ENCODE peak calls at places on chromosome 2, in six cellular contexts. M, H, I, Q, K and L are unnamed samples. For H3K4me1, the result is how much of the 10 kb centered on the place peaks cover.

GRCh38 chr2:48519608-48520007 is 10.3 kb upstream of the STON1 start:
- DNase-seq in H (no peak), Q (no peak), K (no peak), M (no peak), I (no peak), L (no peak)

GRCh38 chr2:152825834-152826233 is 107.4 kb downstream of the ARL6IP6 start:
- DNase-seq in M (no peak), H (no peak), I (no peak), K (peak), Q (no peak), L (no peak)

GRCh38 chr2:159124441-159124911 is 156.0 kb downstream of the TANC1 start:
- DNase-seq in K (peak), I (no peak), H (peak), M (no peak), Q (no peak), L (no peak)

GRCh38 chr2:11329759-11330158 is 14.7 kb downstream of the ROCK2 start:
- DNase-seq in I (no peak), K (peak), M (no peak), Q (no peak), H (no peak), L (no peak)

GRCh38 chr2:38180754-38181153 is 104.8 kb upstream of the CYP1B1 start:
- DNase-seq in K (no peak), H (no peak), I (no peak), M (no peak), Q (no peak), L (no peak)

GRCh38 chr2:53182609-53183008 is 585.0 kb upstream of the CHAC2 start:
- DNase-seq in K (no peak), Q (no peak), M (no peak), I (no peak), H (no peak), L (no peak)

GRCh38 chr2:203706403-203706802 is at the start of gene CD28:
- DNase-seq in M (no peak), H (no peak), I (peak), K (no peak), Q (peak), L (peak)

GRCh38 chr2:146527166-146527565 is 1317.7 kb upstream of the ACVR2A start:
- DNase-seq in Q (no peak), K (peak), I (no peak), H (no peak), M (no peak), L (no peak)

GRCh38 chr2:86298411-86299390 is 38.7 kb downstream of the REEP1 start:
- DNase-seq in M (no peak), H (peak), I (no peak), K (no peak), Q (no peak), L (no peak)

GRCh38 chr2:29014811-29015414 is 33.8 kb downstream of the TOGARAM2 start:
- DNase-seq in M (no peak), K (peak), Q (no peak), H (no peak), I (no peak), L (peak)

GRCh38 chr2:56347881-56348280 is 164.1 kb downstream of the CCDC85A start:
- DNase-seq in K (no peak), H (no peak), M (no peak), Q (no peak), I (no peak), L (no peak)

GRCh38 chr2:109196081-109196875 is 67.3 kb downstream of the SH3RF3 start:
- DNase-seq in Q (peak), I (no peak), H (no peak), K (no peak), M (no peak), L (no peak)

GRCh38 chr2:120314656-120315366 is 31.1 kb upstream of the INHBB start:
- DNase-seq in K (no peak), H (no peak), Q (no peak), I (no peak), M (peak), L (no peak)

GRCh38 chr2:23592061-23592685 is 207.2 kb downstream of the KLHL29 start:
- DNase-seq in Q (no peak), K (no peak), H (no peak), I (no peak), M (no peak), L (no peak)

GRCh38 chr2:162244559-162245031 is 1.4 kb upstream of the FAP start:
- DNase-seq in M (peak), H (no peak), I (no peak), Q (no peak), K (peak), L (no peak)

GRCh38 chr2:239817011-239817490 is 208.1 kb downstream of the NDUFA10 start:
- DNase-seq in Q (no peak), I (no peak), K (no peak), H (no peak), M (no peak), L (no peak)

GRCh38 chr2:8407332-8407731 is 274.5 kb upstream of the ID2 start:
- DNase-seq in M (no peak), H (no peak), Q (no peak), I (no peak), K (no peak), L (no peak)

GRCh38 chr2:8412586-8412985 is 269.3 kb upstream of the ID2 start:
- DNase-seq in K (no peak), I (no peak), M (no peak), H (no peak), Q (no peak), L (no peak)

GRCh38 chr2:8412082-8412481 is 269.8 kb upstream of the ID2 start:
- DNase-seq in I (no peak), M (no peak), H (peak), K (no peak), Q (no peak), L (no peak)

GRCh38 chr2:8408560-8409460 is 273.0 kb upstream of the ID2 start:
- DNase-seq in K (no peak), Q (no peak), I (peak), M (no peak), H (no peak), L (peak)

GRCh38 chr2:8409461-8410260 is 272.2 kb upstream of the ID2 start:
- DNase-seq in H (no peak), M (no peak), Q (no peak), K (peak), I (no peak), L (no peak)
- H3K4me1 ChIP-seq in H (under half), M (under half), Q (under half), K (under half), I (under half), L (under half)

DNA sequence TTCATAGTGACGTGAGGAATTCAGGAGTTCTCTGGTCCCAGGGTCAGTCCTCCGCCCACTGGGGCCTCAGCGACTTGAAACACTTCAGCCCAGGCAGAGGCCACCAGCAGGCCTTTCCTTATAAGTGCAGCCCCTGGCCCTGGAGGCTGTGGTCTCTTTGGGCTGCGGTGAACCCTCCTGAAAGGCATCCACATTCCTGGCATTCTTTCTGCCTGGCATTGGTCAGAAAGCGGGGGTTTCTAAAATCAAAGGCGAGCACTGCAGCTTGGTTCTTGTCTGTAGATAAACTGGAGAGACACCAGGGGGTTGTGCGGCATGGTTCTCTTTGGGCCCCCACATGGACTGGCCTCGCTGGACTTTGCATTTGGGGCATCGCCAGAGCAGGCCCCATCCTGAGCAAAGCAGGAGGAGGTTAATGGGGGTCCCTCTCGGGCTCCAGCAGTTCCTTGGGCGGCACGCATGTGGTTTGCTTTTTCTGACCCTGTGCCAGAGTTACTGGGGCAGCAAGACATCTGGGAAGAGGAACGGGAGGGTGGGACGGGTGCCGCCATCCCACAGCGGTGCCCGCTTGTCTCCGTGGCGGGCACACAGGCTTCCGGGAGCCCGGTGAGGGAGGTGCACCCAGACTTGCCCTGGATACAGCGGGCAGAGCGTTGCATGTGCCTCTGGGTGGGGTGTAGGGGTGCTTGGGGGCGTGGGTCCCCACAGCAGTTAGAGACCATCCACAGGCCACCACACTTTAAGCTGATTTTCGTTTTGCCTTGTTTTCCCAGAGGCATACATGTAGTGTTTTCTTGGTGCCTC is 44.9 kb downstream of the SH3BP4 start:
- DNase-seq in H (peak), M (peak), K (peak), I (no peak), Q (peak), L (no peak)
- H3K4me1 ChIP-seq in H (half or more), M (under half), K (half or more), I (under half), Q (under half), L (under half)

GRCh38 chr2:174338155-174338495 is 3.4 kb downstream of the SP9 start:
- DNase-seq in H (no peak), K (no peak), I (no peak), M (no peak), Q (no peak), L (no peak)

GRCh38 chr2:174334781-174335604 is at the start of gene SP9:
- DNase-seq in K (peak), I (peak), M (no peak), H (peak), Q (peak), L (no peak)

GRCh38 chr2:174337337-174338154 is 2.8 kb downstream of the SP9 start:
- DNase-seq in I (peak), M (no peak), K (no peak), H (no peak), Q (peak), L (no peak)

GRCh38 chr2:174335605-174336402 is 1.1 kb downstream of the SP9 start:
- DNase-seq in I (no peak), H (no peak), M (no peak), Q (peak), K (no peak), L (no peak)

DNA sequence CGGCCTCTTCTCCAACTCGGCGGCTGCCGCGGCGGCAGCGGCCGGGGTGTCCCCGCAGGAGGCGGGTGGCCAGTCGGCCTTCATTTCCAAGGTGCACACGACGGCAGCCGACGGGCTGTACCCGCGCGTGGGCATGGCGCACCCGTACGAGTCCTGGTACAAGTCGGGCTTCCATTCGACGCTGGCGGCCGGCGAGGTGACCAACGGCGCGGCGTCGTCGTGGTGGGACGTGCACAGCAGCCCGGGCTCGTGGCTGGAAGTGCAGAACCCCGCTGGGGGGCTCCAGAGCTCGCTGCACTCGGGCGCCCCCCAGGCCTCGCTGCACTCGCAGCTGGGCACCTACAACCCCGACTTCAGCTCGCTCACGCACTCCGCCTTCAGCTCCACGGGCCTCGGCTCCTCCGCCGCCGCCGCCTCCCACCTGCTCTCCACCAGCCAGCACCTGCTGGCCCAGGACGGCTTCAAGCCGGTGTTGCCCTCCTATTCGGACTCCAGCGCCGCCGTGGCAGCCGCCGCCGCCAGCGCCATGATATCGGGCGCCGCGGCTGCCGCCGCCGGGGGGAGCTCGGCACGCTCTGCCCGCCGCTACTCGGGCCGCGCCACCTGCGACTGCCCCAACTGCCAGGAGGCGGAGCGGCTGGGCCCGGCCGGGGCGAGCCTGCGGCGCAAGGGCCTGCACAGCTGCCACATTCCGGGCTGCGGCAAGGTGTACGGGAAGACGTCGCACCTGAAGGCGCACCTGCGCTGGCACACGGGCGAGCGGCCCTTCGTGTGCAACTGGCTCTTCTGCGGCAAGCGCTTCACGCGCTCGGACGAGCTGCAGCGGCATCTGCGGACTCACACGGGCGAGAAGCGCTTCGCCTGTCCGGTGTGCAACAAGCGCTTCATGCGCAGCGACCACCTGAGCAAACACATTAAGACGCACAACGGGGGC is 1.9 kb downstream of the SP9 start:
- DNase-seq in I (peak), M (no peak), Q (peak), K (no peak), H (peak), L (peak)
- H3K4me1 ChIP-seq in I (under half), M (under half), Q (half or more), K (under half), H (half or more), L (half or more)

GRCh38 chr2:232323328-232323650 is 55.3 kb upstream of the ALPP start:
- DNase-seq in Q (no peak), H (no peak), M (no peak), K (no peak), I (no peak), L (no peak)

GRCh38 chr2:232322560-232323327 is 55.8 kb upstream of the ALPP start:
- DNase-seq in Q (no peak), K (no peak), I (no peak), M (no peak), H (no peak), L (peak)

GRCh38 chr2:232321156-232321816 is 57.3 kb upstream of the ALPP start:
- DNase-seq in M (no peak), K (no peak), Q (no peak), I (no peak), H (no peak), L (peak)

GRCh38 chr2:232320038-232320790 is 58.3 kb upstream of the ALPP start:
- DNase-seq in I (no peak), Q (no peak), H (no peak), K (no peak), M (no peak), L (no peak)

DNA sequence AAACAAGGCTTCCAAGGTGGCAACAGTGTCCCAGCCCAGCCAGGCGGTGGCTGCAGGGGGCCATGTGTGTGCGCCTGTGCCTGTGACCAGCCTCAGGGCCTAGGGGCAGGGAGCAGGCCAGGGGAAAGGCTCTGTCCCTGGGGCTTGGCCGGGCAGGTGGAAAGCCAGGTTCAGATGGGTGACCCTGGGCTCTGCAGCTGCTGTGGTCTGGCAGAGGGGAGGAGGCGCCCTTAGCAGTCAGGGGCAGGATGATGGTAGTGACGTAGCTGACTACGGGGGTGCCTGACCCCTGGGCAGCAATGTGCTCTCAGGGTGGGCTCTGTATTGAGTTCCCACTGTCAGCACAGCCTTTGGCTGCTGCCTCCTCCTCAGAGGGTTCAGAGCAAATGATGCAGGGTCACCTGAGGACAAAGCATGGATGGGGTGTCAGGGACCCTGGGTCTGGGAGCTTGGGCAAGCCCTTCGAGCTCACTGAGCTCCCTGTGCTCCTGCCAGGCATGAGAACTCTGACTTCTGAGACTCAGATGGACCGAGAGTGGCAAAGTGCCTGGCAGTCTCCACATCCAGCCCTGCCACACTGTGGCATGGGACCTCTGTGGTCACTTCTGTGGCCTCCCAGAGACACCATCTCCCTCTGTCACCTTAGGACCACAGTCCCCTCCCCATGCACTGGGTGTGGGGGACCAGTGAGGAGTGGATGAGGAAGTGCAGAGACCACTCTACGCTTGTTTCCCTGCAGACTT is 56.6 kb upstream of the ALPP start:
- DNase-seq in M (no peak), K (no peak), Q (no peak), H (no peak), I (no peak), L (no peak)
- H3K4me1 ChIP-seq in M (under half), K (under half), Q (under half), H (under half), I (under half), L (half or more)

DNA sequence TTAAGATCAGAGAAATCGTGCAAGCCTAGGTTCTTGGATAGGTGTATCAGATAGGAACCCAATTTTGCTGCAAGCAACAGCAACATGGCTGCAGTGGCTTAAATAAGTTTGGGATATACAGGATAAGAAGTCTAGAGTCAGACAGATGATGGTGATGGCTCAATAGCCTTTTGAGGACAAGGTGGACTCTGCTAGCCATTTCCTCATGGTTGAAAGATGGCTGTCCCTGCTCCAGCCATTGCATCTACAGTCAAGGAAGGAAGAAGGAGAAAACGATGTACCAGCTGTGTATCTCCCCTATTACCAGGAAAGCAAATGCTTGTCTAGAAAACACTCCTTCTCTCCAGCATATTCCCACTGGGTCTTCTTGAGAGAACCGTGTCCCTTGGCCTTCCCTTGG is 30.1 kb upstream of the CAB39 start:
- DNase-seq in I (no peak), M (no peak), K (no peak), Q (no peak), H (no peak), L (no peak)
- H3K4me1 ChIP-seq in I (under half), M (under half), K (under half), Q (under half), H (under half), L (under half)

DNA sequence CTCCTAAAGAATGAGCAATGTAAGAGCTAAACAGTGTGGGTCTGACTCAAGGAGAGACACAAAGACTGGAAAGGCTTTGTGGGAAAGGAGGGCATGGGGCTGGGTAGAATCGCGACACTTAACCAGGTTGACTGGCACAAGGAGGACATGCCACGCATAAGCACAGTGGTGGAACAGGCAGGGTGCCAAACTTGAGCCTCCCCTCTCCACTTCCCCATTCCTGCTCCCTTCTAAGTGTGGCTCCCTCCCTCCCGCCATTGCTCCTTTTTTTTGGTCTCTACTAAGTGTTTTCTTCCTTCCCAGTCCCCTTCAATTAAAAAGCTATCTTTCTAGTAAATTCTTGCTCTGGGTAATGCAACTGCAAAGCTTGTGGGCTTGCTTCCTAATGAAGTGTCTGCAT is 40.3 kb upstream of the ZFP36L2 start:
- DNase-seq in I (no peak), K (peak), M (no peak), H (no peak), Q (no peak), L (no peak)
- H3K4me1 ChIP-seq in I (under half), K (under half), M (under half), H (under half), Q (under half), L (under half)

GRCh38 chr2:221529177-221529942 is 42.7 kb downstream of the EPHA4 start:
- DNase-seq in H (no peak), K (no peak), M (no peak), Q (no peak), I (no peak), L (no peak)

GRCh38 chr2:221530653-221531037 is 41.5 kb downstream of the EPHA4 start:
- DNase-seq in Q (no peak), K (no peak), M (no peak), I (no peak), H (no peak), L (no peak)

GRCh38 chr2:221529943-221530652 is 42.0 kb downstream of the EPHA4 start:
- DNase-seq in M (no peak), Q (no peak), H (no peak), I (no peak), K (peak), L (no peak)

GRCh38 chr2:221524158-221524557 is 47.9 kb downstream of the EPHA4 start:
- DNase-seq in M (no peak), I (no peak), H (no peak), K (no peak), Q (no peak), L (no peak)

DNA sequence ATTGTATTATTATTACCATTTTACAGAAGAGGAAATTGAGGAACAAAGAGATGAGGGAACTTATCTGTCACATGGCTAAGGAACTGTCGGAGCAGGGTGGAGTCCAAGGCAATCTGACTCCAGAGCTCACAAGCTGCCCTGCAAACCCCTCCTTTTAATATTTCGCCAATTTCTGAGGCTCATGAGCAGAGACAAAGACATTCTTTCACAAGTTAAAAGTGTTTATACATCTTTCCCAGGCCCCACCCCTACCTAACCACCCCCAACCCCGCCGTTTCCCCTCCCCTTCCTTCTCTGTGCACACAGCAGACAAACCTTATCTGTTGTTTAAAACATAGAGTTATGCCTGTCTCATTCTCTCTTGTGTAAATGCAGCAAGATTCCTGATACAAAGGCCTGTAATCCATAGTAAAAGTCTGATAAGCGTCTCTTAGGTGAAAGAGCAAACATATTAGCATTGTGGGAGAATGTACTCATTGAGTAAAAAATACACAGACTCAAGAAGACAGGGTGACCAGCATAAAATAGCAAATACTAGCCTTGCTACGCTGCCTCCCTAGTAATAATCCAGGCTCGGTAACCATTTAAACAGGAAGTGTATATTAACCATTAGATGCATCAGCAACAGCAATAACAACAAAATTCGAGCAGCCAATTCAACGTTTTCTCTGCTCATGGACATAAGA is 44.2 kb downstream of the EPHA4 start:
- DNase-seq in I (no peak), M (no peak), K (peak), H (peak), Q (no peak), L (no peak)
- H3K4me1 ChIP-seq in I (under half), M (under half), K (under half), H (under half), Q (under half), L (under half)